ENCODE peak calls at places on chromosome 14, in eight cellular contexts. P is T-helper 2 cell; C is H4; X is midbrain; U is activated T-helper 1 cell treated with anti-CD3 and anti-CD28 coated beads, Interleukin-12 subunit alpha, Interleukin-12 subunit beta, Interleukin-2, Interleukin-4 antibody, amounts not matched to agents 30 ng/mL and 10 ng/mL and 1 ng/mL, durations not matched to agents 14 hours and 24 hours and 36 hours; Q is left colon; A is ACHN; K is upper lobe of right lung. M is an unnamed sample.

GRCh38 chr14:80544366-80544765 is 333.1 kb upstream of the DIO2 start:
- DNase-seq in P (no peak), C (no peak), X (no peak), U (no peak), Q (no peak), A (no peak), K (no peak), M (no peak)

GRCh38 chr14:97138801-97139200 is 341.6 kb downstream of the VRK1 start:
- DNase-seq in P (no peak), C (no peak), X (no peak), U (no peak), Q (no peak), A (no peak), K (no peak), M (no peak)

GRCh38 chr14:99378782-99379214 is 101.9 kb downstream of the SETD3 start:
- DNase-seq in P (no peak), C (peak; percentile 57), X (no peak), U (no peak), Q (no peak), A (peak; percentile 34), K (no peak), M (peak; percentile 51)

GRCh38 chr14:59126714-59127436 is 61.6 kb upstream of the DAAM1 start:
- DNase-seq in P (peak; percentile 26), C (peak; percentile 64), X (peak; percentile 66), U (peak; percentile 1), Q (no peak), A (peak; percentile 57), K (no peak), M (peak; percentile 27)

GRCh38 chr14:103711516-103712431 is 3.5 kb downstream of the XRCC3 start:
- DNase-seq in P (no peak), C (no peak), X (peak; percentile 60), U (no peak), Q (peak; percentile 76), A (no peak), K (peak; percentile 79), M (peak; percentile 51)

GRCh38 chr14:63551338-63551737 is 8.2 kb upstream of the PPP2R5E start:
- DNase-seq in P (no peak), C (no peak), X (no peak), U (no peak), Q (no peak), A (peak; percentile 13), K (no peak), M (peak; percentile 26)

GRCh38 chr14:76307786-76308780 is 67.9 kb upstream of the ESRRB start:
- DNase-seq in P (no peak), C (no peak), X (no peak), U (no peak), Q (no peak), A (no peak), K (no peak), M (peak; percentile 53)

GRCh38 chr14:73943083-73943482 is 6.8 kb downstream of the FAM161B start:
- DNase-seq in P (no peak), C (peak; percentile 14), X (no peak), U (no peak), Q (no peak), A (peak; percentile 5), K (no peak), M (peak; percentile 2)

GRCh38 chr14:105924951-105925591 is 398.7 kb downstream of the TMEM121 start:
- DNase-seq in P (no peak), C (peak; percentile 1), X (no peak), U (no peak), Q (no peak), A (no peak), K (peak; percentile 41), M (no peak)

GRCh38 chr14:74391479-74391878 is 34.5 kb downstream of the SYNDIG1L start:
- DNase-seq in P (no peak), C (no peak), X (no peak), U (no peak), Q (no peak), A (no peak), K (no peak), M (no peak)

GRCh38 chr14:60274448-60274847 is 25.4 kb downstream of the PPM1A start:
- DNase-seq in P (no peak), C (no peak), X (no peak), U (no peak), Q (no peak), A (no peak), K (no peak), M (no peak)

GRCh38 chr14:32667791-32668190 is 270.9 kb upstream of the NPAS3 start:
- DNase-seq in P (no peak), C (no peak), X (no peak), U (no peak), Q (no peak), A (no peak), K (no peak), M (no peak)

GRCh38 chr14:62189698-62190097 is 427.5 kb downstream of the SNAPC1 start:
- DNase-seq in P (no peak), C (no peak), X (no peak), U (no peak), Q (no peak), A (no peak), K (no peak), M (peak; percentile 17)

GRCh38 chr14:58258156-58258555 is 13.5 kb downstream of the PSMA3 start:
- DNase-seq in P (no peak), C (no peak), X (no peak), U (no peak), Q (no peak), A (no peak), K (no peak), M (no peak)

GRCh38 chr14:44149597-44149996 is 357.5 kb downstream of the FSCB start:
- DNase-seq in P (no peak), C (peak; percentile 62), X (no peak), U (no peak), Q (no peak), A (peak; percentile 50), K (no peak), M (peak; percentile 26)

GRCh38 chr14:72961579-72962335 is 35.5 kb downstream of the DCAF4 start:
- DNase-seq in P (no peak), C (peak; percentile 50), X (no peak), U (no peak), Q (no peak), A (peak; percentile 64), K (no peak), M (peak; percentile 93)

GRCh38 chr14:72479471-72479931 is 414.4 kb downstream of the DPF3 start:
- DNase-seq in P (no peak), C (no peak), X (no peak), U (no peak), Q (no peak), A (no peak), K (no peak), M (no peak)

M was measured in A172.